ENCODE peak calls at places on chromosomes 16 and 17, in four cellular contexts. I is SK-N-SH, B is GM23338, H is PC-9. K is an unnamed sample. For H3K9me2, the result is how much of the 10 kb centered on the place peaks cover.

GRCh38 chr16:7921360-7921759 is 588.7 kb downstream of the RBFOX1 start:
- DNase-seq in I (no peak), B (peak), H (no peak), K (no peak)

GRCh38 chr16:56278196-56278855 is 87.0 kb downstream of the GNAO1 start:
- DNase-seq in I (no peak), B (no peak), H (no peak), K (no peak)

GRCh38 chr17:52138752-52139151 is 19.8 kb downstream of the CA10 start:
- DNase-seq in I (no peak), B (no peak), H (no peak), K (no peak)

GRCh38 chr17:49694847-49695697 is 12.7 kb downstream of the SLC35B1 start:
- DNase-seq in I (peak), B (peak), H (no peak), K (peak)

GRCh38 chr16:74596586-74596985 is 10.3 kb downstream of the GLG1 start:
- DNase-seq in I (no peak), B (no peak), H (no peak), K (no peak)

GRCh38 chr17:55536205-55536604 is 25.0 kb upstream of the SMIM36 start:
- DNase-seq in I (no peak), B (no peak), H (no peak), K (no peak)

GRCh38 chr17:3685174-3685812 is 10.7 kb downstream of the P2RX5 start:
- DNase-seq in I (no peak), B (no peak), H (no peak), K (peak)

GRCh38 chr17:42653179-42654124 is 5.6 kb upstream of the TUBG2 start:
- DNase-seq in I (peak), B (peak), H (no peak), K (no peak)

GRCh38 chr17:81870155-81870977 is 771 bp downstream of the ARHGDIA start:
- DNase-seq in I (peak), B (peak), H (no peak), K (peak)

GRCh38 chr16:2514333-2515179 is 804 bp downstream of the ATP6V0C start:
- DNase-seq in I (no peak), B (peak), H (no peak), K (peak)

GRCh38 chr17:80984749-80985148 is 6.9 kb upstream of the CHMP6 start:
- DNase-seq in I (no peak), B (peak), H (peak), K (no peak)

GRCh38 chr17:66930933-66931332 is 33.6 kb upstream of the CACNG4 start:
- DNase-seq in I (no peak), B (no peak), H (peak), K (peak)

GRCh38 chr16:79008036-79008868 is 592.3 kb downstream of the MAF start:
- DNase-seq in I (no peak), B (no peak), H (peak), K (no peak)

GRCh38 chr17:47810200-47810821 is 11.3 kb downstream of the OSBPL7 start:
- DNase-seq in I (no peak), B (peak), H (peak), K (no peak)

GRCh38 chr17:14845562-14846335 is 419.4 kb downstream of the PMP22 start:
- DNase-seq in I (no peak), B (no peak), H (no peak), K (no peak)

GRCh38 chr17:4951486-4951885 is 567 bp downstream of the ENO3 start:
- DNase-seq in I (no peak), B (no peak), H (no peak), K (no peak)

GRCh38 chr16:50598256-50598894 is 50.2 kb downstream of the NKD1 start:
- DNase-seq in I (peak), B (no peak), H (no peak), K (no peak)

GRCh38 chr17:12667299-12667958 is 1.7 kb downstream of the MYOCD start:
- DNase-seq in I (peak), B (peak), H (no peak), K (peak)
- H3K9me2 ChIP-seq in I (under half), B (under half), H (under half), K (under half)

DNA sequence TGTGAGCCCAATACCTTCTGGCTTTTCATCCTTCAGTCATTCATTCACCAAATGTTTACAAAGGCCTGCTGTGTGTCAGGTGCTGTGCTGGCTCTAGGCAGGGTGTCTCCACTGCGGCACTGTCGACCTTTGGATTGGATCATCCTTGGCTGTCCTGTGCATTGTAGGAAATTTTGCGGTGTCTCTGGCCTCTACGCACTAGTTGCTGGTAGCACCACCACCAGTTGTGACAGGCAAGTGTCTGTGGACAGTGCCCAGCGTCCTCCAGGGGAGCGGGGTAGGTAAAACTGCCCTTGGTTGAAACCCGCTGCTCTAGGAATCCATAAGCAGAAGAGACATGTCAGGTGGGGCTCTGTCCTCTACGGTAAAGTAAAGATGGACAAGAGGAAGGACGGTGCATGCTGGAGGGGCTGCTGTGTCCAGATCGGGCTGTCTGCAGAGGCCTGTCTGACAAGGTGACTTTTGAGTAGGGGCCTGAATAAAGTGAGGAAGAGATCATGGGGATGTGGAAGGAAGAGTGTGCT is 123.7 kb downstream of the SNX29 start:
- DNase-seq in I (no peak), B (no peak), H (no peak), K (no peak)
- H3K9me2 ChIP-seq in I (under half), B (under half), H (under half), K (under half)

GRCh38 chr17:63430223-63430622 is 15.9 kb downstream of the CYB561 start:
- DNase-seq in I (no peak), B (no peak), H (no peak), K (no peak)

GRCh38 chr17:63433746-63434591 is 12.1 kb downstream of the CYB561 start:
- DNase-seq in I (peak), B (no peak), H (no peak), K (peak)

GRCh38 chr17:63429766-63430165 is 16.3 kb downstream of the CYB561 start:
- DNase-seq in I (no peak), B (no peak), H (no peak), K (no peak)

GRCh38 chr17:63431939-63432804 is 13.9 kb downstream of the CYB561 start:
- DNase-seq in I (peak), B (no peak), H (no peak), K (no peak)

DNA sequence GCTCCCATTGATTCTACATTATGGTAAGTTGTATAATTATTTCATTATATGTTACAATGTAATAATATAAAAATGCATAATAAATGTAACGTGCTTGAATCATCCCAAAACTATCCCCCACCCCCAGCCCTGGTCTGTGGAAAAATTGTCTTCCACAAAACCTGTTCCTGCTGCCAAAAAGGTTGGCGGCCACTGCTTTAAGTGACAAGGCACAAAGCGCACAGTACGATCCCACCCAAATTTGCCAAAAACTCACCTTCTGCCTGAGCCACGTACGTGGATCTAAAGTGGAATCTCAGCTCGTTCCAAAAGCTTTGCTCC is 14.5 kb downstream of the CYB561 start:
- DNase-seq in I (no peak), B (no peak), H (no peak), K (no peak)
- H3K9me2 ChIP-seq in I (under half), B (under half), H (under half), K (under half)

GRCh38 chr17:9024497-9024896 is 3.2 kb downstream of the NTN1 start:
- DNase-seq in I (no peak), B (peak), H (no peak), K (no peak)

GRCh38 chr17:9023389-9024210 is 2.3 kb downstream of the NTN1 start:
- DNase-seq in I (no peak), B (peak), H (no peak), K (no peak)

GRCh38 chr17:9021985-9022552 is 759 bp downstream of the NTN1 start:
- DNase-seq in I (peak), B (peak), H (no peak), K (no peak)

GRCh38 chr17:9021158-9021984 is at the start of gene NTN1:
- DNase-seq in I (peak), B (peak), H (no peak), K (no peak)

GRCh38 chr17:9022553-9023388 is 1.5 kb downstream of the NTN1 start:
- DNase-seq in I (peak), B (peak), H (no peak), K (no peak)
- H3K9me2 ChIP-seq in I (under half), B (under half), H (under half), K (under half)

GRCh38 chr16:58661199-58661830 is 23.3 kb downstream of the SLC38A7 start:
- DNase-seq in I (peak), B (peak), H (peak), K (peak)
- H3K9me2 ChIP-seq in I (under half), B (under half), H (under half), K (under half)

DNA sequence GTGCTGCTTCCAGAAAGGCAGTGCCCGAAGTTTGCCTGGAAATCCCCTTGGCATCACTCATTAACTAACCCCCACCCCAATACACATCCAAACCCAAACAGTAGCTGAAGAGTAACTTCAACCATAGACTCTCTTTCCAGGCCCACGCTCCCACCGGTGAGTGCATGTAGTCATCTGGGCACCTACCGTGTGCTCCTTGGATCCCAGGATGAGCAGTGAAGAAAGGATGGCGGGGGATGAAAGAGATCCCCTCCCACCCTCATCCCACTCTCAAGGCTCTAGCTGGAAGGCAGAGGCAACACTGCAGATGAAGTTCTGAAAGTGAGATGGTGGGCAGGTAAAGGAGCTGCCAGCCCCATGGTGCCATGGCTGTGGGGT is 305.0 kb downstream of the SOX9 start:
- DNase-seq in I (no peak), B (no peak), H (no peak), K (no peak)
- H3K9me2 ChIP-seq in I (under half), B (under half), H (under half), K (under half)

GRCh38 chr16:27747946-27748345 is 198.0 kb downstream of the KATNIP start:
- DNase-seq in I (no peak), B (no peak), H (no peak), K (no peak)

GRCh38 chr16:27745348-27745747 is 195.4 kb downstream of the KATNIP start:
- DNase-seq in I (no peak), B (no peak), H (no peak), K (no peak)

GRCh38 chr16:27748868-27749546 is 199.1 kb downstream of the KATNIP start:
- DNase-seq in I (no peak), B (peak), H (peak), K (peak)

GRCh38 chr16:27743963-27744362 is 194.0 kb downstream of the KATNIP start:
- DNase-seq in I (no peak), B (no peak), H (no peak), K (no peak)

DNA sequence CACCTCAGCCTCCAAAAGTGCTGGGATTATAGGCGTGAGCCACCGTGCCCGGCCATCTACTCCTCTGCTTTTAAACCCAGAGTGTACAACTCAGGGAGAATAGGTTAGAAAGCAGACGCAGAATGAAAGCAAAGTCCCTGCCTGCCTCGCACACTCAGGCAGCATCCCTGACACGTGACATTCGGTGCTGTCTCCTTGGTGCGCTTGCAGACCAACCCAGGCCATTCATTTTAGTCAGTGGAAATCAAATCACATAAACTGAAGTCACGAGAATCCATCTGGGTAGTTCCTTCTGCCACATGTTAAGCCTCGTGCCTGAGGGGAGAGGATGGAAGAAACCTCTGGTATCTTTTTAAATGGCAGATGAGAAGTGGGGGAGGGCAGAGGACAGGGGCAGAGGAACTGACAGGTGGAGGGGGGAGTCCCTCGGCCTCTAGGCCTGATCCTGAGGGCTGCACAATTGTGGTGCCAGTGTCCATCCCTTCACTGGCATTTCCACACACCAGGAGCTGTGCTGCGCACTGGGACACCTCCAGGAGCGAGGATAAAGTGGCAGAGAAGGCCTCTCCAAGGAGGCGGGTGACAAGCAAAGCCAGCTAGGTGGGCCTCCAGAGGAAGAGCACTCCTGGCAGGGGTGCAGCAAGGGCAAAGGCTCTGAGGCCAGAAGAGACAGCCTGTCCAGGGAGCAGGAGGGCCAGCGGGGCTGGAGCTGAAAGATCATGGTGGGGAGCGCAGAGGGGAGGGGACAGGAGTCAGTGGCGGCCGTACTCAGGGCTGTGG is 196.3 kb downstream of the KATNIP start:
- DNase-seq in I (no peak), B (no peak), H (no peak), K (no peak)
- H3K9me2 ChIP-seq in I (under half), B (under half), H (under half), K (under half)